ENCODE peak calls at places on chromosomes 7 and 10, in six cellular contexts. One of them, this sample, is unnamed.

GRCh38 chr7:11272352-11272751 is 298.7 kb downstream of the PHF14 start:
- DNase-seq in naive thymus-derived CD8-positive, alpha-beta T cell: no peak
- DNase-seq in NCI-H1436: no peak
- DNase-seq in epithelial cell of proximal tubule: no peak
- DNase-seq in fibroblast of the aortic adventitia: no peak
- DNase-seq in NCI-H1092: no peak
- DNase-seq in this sample: no peak

GRCh38 chr7:37382546-37383088 is 66.0 kb downstream of the ELMO1 start:
- DNase-seq in naive thymus-derived CD8-positive, alpha-beta T cell: no peak
- DNase-seq in NCI-H1436: no peak
- DNase-seq in epithelial cell of proximal tubule: no peak
- DNase-seq in fibroblast of the aortic adventitia: no peak
- DNase-seq in NCI-H1092: no peak
- DNase-seq in this sample: no peak

GRCh38 chr10:132111121-132111731 is 45.5 kb downstream of the JAKMIP3 start:
- DNase-seq in naive thymus-derived CD8-positive, alpha-beta T cell: no peak
- DNase-seq in NCI-H1436: no peak
- DNase-seq in epithelial cell of proximal tubule: no peak
- DNase-seq in fibroblast of the aortic adventitia: no peak
- DNase-seq in NCI-H1092: no peak
- DNase-seq in this sample: no peak

GRCh38 chr7:28990200-28990960 is 32.2 kb upstream of the TRIL start:
- DNase-seq in naive thymus-derived CD8-positive, alpha-beta T cell: no peak
- DNase-seq in NCI-H1436: no peak
- DNase-seq in epithelial cell of proximal tubule: no peak
- DNase-seq in fibroblast of the aortic adventitia: peak
- DNase-seq in NCI-H1092: no peak
- DNase-seq in this sample: no peak

GRCh38 chr10:70197235-70197952 is 27.1 kb upstream of the SAR1A start:
- DNase-seq in naive thymus-derived CD8-positive, alpha-beta T cell: no peak
- DNase-seq in NCI-H1436: no peak
- DNase-seq in epithelial cell of proximal tubule: no peak
- DNase-seq in fibroblast of the aortic adventitia: no peak
- DNase-seq in NCI-H1092: no peak
- DNase-seq in this sample: no peak

GRCh38 chr7:150502519-150502918 is 12.2 kb upstream of the GIMAP7 start:
- DNase-seq in naive thymus-derived CD8-positive, alpha-beta T cell: peak
- DNase-seq in NCI-H1436: no peak
- DNase-seq in epithelial cell of proximal tubule: no peak
- DNase-seq in fibroblast of the aortic adventitia: no peak
- DNase-seq in NCI-H1092: no peak
- DNase-seq in this sample: no peak

GRCh38 chr7:86745019-86745745 is 101.5 kb downstream of the GRM3 start:
- DNase-seq in naive thymus-derived CD8-positive, alpha-beta T cell: no peak
- DNase-seq in NCI-H1436: no peak
- DNase-seq in epithelial cell of proximal tubule: no peak
- DNase-seq in fibroblast of the aortic adventitia: no peak
- DNase-seq in NCI-H1092: peak
- DNase-seq in this sample: no peak

GRCh38 chr7:5713124-5713912 is 68.1 kb downstream of the RNF216 start:
- DNase-seq in naive thymus-derived CD8-positive, alpha-beta T cell: no peak
- DNase-seq in NCI-H1436: no peak
- DNase-seq in epithelial cell of proximal tubule: no peak
- DNase-seq in fibroblast of the aortic adventitia: no peak
- DNase-seq in NCI-H1092: no peak
- DNase-seq in this sample: no peak

GRCh38 chr7:1557006-1557405 is 1.0 kb upstream of the TMEM184A start:
- DNase-seq in naive thymus-derived CD8-positive, alpha-beta T cell: no peak
- DNase-seq in NCI-H1436: no peak
- DNase-seq in epithelial cell of proximal tubule: no peak
- DNase-seq in fibroblast of the aortic adventitia: no peak
- DNase-seq in NCI-H1092: no peak
- DNase-seq in this sample: no peak

GRCh38 chr10:50794490-50794889 is 54.8 kb downstream of the ASAH2B start:
- DNase-seq in naive thymus-derived CD8-positive, alpha-beta T cell: no peak
- DNase-seq in NCI-H1436: no peak
- DNase-seq in epithelial cell of proximal tubule: no peak
- DNase-seq in fibroblast of the aortic adventitia: peak
- DNase-seq in NCI-H1092: no peak
- DNase-seq in this sample: no peak

GRCh38 chr7:46539892-46540483 is 618.9 kb upstream of the IGFBP3 start:
- DNase-seq in naive thymus-derived CD8-positive, alpha-beta T cell: no peak
- DNase-seq in NCI-H1436: no peak
- DNase-seq in epithelial cell of proximal tubule: no peak
- DNase-seq in fibroblast of the aortic adventitia: no peak
- DNase-seq in NCI-H1092: no peak
- DNase-seq in this sample: no peak

GRCh38 chr10:27100800-27101347 is 580 bp upstream of the ANKRD26 start:
- DNase-seq in naive thymus-derived CD8-positive, alpha-beta T cell: no peak
- DNase-seq in NCI-H1436: no peak
- DNase-seq in epithelial cell of proximal tubule: no peak
- DNase-seq in fibroblast of the aortic adventitia: no peak
- DNase-seq in NCI-H1092: no peak
- DNase-seq in this sample: no peak

GRCh38 chr7:136687693-136688322 is 180.6 kb upstream of the CHRM2 start:
- DNase-seq in naive thymus-derived CD8-positive, alpha-beta T cell: no peak
- DNase-seq in NCI-H1436: peak
- DNase-seq in epithelial cell of proximal tubule: no peak
- DNase-seq in fibroblast of the aortic adventitia: peak
- DNase-seq in NCI-H1092: no peak
- DNase-seq in this sample: peak

GRCh38 chr10:74383617-74384016 is 232.6 kb downstream of the ADK start:
- DNase-seq in naive thymus-derived CD8-positive, alpha-beta T cell: no peak
- DNase-seq in NCI-H1436: no peak
- DNase-seq in epithelial cell of proximal tubule: no peak
- DNase-seq in fibroblast of the aortic adventitia: no peak
- DNase-seq in NCI-H1092: no peak
- DNase-seq in this sample: no peak

GRCh38 chr7:38303866-38304265 is 30.4 kb upstream of the TARP start:
- DNase-seq in naive thymus-derived CD8-positive, alpha-beta T cell: no peak
- DNase-seq in NCI-H1436: no peak
- DNase-seq in epithelial cell of proximal tubule: no peak
- DNase-seq in fibroblast of the aortic adventitia: no peak
- DNase-seq in NCI-H1092: no peak
- DNase-seq in this sample: no peak

GRCh38 chr7:65809259-65809981 is 63.5 kb upstream of the VKORC1L1 start:
- DNase-seq in naive thymus-derived CD8-positive, alpha-beta T cell: no peak
- DNase-seq in NCI-H1436: no peak
- DNase-seq in epithelial cell of proximal tubule: no peak
- DNase-seq in fibroblast of the aortic adventitia: no peak
- DNase-seq in NCI-H1092: no peak
- DNase-seq in this sample: no peak

GRCh38 chr10:34908472-34908871 is 93.4 kb upstream of the PARD3 start:
- DNase-seq in naive thymus-derived CD8-positive, alpha-beta T cell: no peak
- DNase-seq in NCI-H1436: no peak
- DNase-seq in epithelial cell of proximal tubule: no peak
- DNase-seq in fibroblast of the aortic adventitia: peak
- DNase-seq in NCI-H1092: no peak
- DNase-seq in this sample: peak

GRCh38 chr10:132788831-132789219 is 2.9 kb upstream of the NKX6-2 start:
- DNase-seq in naive thymus-derived CD8-positive, alpha-beta T cell: no peak
- DNase-seq in NCI-H1436: no peak
- DNase-seq in epithelial cell of proximal tubule: no peak
- DNase-seq in fibroblast of the aortic adventitia: no peak
- DNase-seq in NCI-H1092: no peak
- DNase-seq in this sample: no peak

GRCh38 chr7:155198901-155199845 is 98.5 kb upstream of the INSIG1 start:
- DNase-seq in naive thymus-derived CD8-positive, alpha-beta T cell: no peak
- DNase-seq in NCI-H1436: no peak
- DNase-seq in epithelial cell of proximal tubule: peak
- DNase-seq in fibroblast of the aortic adventitia: peak
- DNase-seq in NCI-H1092: no peak
- DNase-seq in this sample: peak

GRCh38 chr7:159195926-159196325 is 51.3 kb upstream of the VIPR2 start:
- DNase-seq in naive thymus-derived CD8-positive, alpha-beta T cell: no peak
- DNase-seq in NCI-H1436: no peak
- DNase-seq in epithelial cell of proximal tubule: no peak
- DNase-seq in fibroblast of the aortic adventitia: no peak
- DNase-seq in NCI-H1092: no peak
- DNase-seq in this sample: peak

GRCh38 chr7:126656165-126656564 is 596.6 kb downstream of the GRM8 start:
- DNase-seq in naive thymus-derived CD8-positive, alpha-beta T cell: no peak
- DNase-seq in NCI-H1436: no peak
- DNase-seq in epithelial cell of proximal tubule: no peak
- DNase-seq in fibroblast of the aortic adventitia: no peak
- DNase-seq in NCI-H1092: no peak
- DNase-seq in this sample: no peak